ENCODE peak calls at places on chromosomes 7 and 10, in four cellular contexts. C is fibroblast of pulmonary artery; T is activated naive CD4-positive, alpha-beta T cell; Q is pons. O is an unnamed sample.

GRCh38 chr7:125927556-125927955 is 997.9 kb upstream of the POT1 start:
- DNase-seq in C (no peak), Q (no peak), T (no peak), O (no peak)

GRCh38 chr10:11716704-11717103 is 25.5 kb upstream of the ECHDC3 start:
- DNase-seq in T (no peak), C (no peak), Q (no peak), O (no peak)

GRCh38 chr7:123241809-123242208 is 42.0 kb upstream of the SLC13A1 start:
- DNase-seq in Q (no peak), T (no peak), C (no peak), O (no peak)

GRCh38 chr10:37752309-37752875 is 105.0 kb downstream of the ZNF248 start:
- DNase-seq in C (no peak), Q (no peak), T (no peak), O (no peak)

GRCh38 chr7:22563621-22564241 is 63.7 kb upstream of the STEAP1B start:
- DNase-seq in C (no peak), Q (no peak), T (no peak), O (no peak)

GRCh38 chr10:117216611-117217195 is 19.4 kb downstream of the KCNK18 start:
- DNase-seq in Q (peak), T (peak), C (peak), O (peak)

GRCh38 chr7:25259487-25260243 is 31.4 kb upstream of the NPVF start:
- DNase-seq in Q (peak), T (peak), C (peak), O (peak)

GRCh38 chr7:14950013-14950412 is 47.5 kb upstream of the DGKB start:
- DNase-seq in C (peak), T (no peak), Q (no peak), O (no peak)

GRCh38 chr7:127751723-127752448 is 99.9 kb downstream of the SND1 start:
- DNase-seq in T (no peak), C (no peak), Q (no peak), O (no peak)

GRCh38 chr10:114079421-114079820 is 35.8 kb downstream of the ADRB1 start:
- DNase-seq in C (no peak), Q (no peak), T (no peak), O (no peak)

GRCh38 chr10:58300676-58301075 is 31.7 kb downstream of the CISD1 start:
- DNase-seq in T (no peak), C (no peak), Q (no peak), O (no peak)

GRCh38 chr7:156198277-156198676 is 386.0 kb upstream of the SHH start:
- DNase-seq in Q (no peak), C (no peak), T (no peak), O (no peak)

GRCh38 chr7:127477285-127478039 is 85.0 kb upstream of the ZNF800 start:
- DNase-seq in C (no peak), T (no peak), Q (peak), O (no peak)

GRCh38 chr10:97138174-97138573 is 47.6 kb downstream of the SLIT1 start:
- DNase-seq in C (no peak), T (no peak), Q (no peak), O (no peak)

GRCh38 chr10:28578454-28578853 is 45.5 kb downstream of the WAC start:
- DNase-seq in C (no peak), T (no peak), Q (no peak), O (no peak)

GRCh38 chr7:2063562-2064360 is 169.0 kb downstream of the MAD1L1 start:
- DNase-seq in Q (no peak), C (peak), T (no peak), O (no peak)

GRCh38 chr7:127950233-127950935 is 80.9 kb downstream of the LRRC4 start:
- DNase-seq in Q (peak), T (no peak), C (no peak), O (no peak)

GRCh38 chr10:113661332-113661731 is 2.5 kb downstream of the NRAP start:
- DNase-seq in C (no peak), T (no peak), Q (no peak), O (no peak)

GRCh38 chr7:13198741-13199140 is 511.3 kb downstream of the ARL4A start:
- DNase-seq in C (peak), T (no peak), Q (no peak), O (no peak)

GRCh38 chr7:371119-371778 is 81.3 kb downstream of the FOXL3 start:
- DNase-seq in C (no peak), Q (no peak), T (no peak), O (no peak)

GRCh38 chr10:46014683-46015405 is 15.6 kb downstream of the NCOA4 start:
- DNase-seq in T (no peak), C (no peak), Q (no peak), O (no peak)

GRCh38 chr7:151051108-151051507 is 2.8 kb downstream of the ASIC3 start:
- DNase-seq in C (peak), T (peak), Q (no peak), O (no peak)

GRCh38 chr7:99380032-99380822 is 5.7 kb downstream of the ARPC1B start:
- DNase-seq in Q (peak), C (peak), T (no peak), O (no peak)

GRCh38 chr7:125636320-125636962 is 706.8 kb upstream of the POT1 start:
- DNase-seq in Q (no peak), C (no peak), T (no peak), O (no peak)

GRCh38 chr10:95628786-95629185 is 27.7 kb downstream of the ALDH18A1 start:
- DNase-seq in Q (no peak), C (no peak), T (no peak), O (no peak)

GRCh38 chr10:97463363-97464132 is 17.6 kb downstream of the ZDHHC16 start:
- DNase-seq in C (peak), Q (peak), T (no peak), O (no peak)

GRCh38 chr10:116787893-116788665 is 45.7 kb upstream of the HSPA12A start:
- DNase-seq in Q (peak), T (peak), C (peak), O (peak)

GRCh38 chr7:135923700-135924261 is 53.4 kb downstream of the MTPN start:
- DNase-seq in C (peak), T (no peak), Q (no peak), O (no peak)

GRCh38 chr7:128281605-128282380 is 40.7 kb downstream of the LEP start:
- DNase-seq in Q (peak), T (no peak), C (no peak), O (no peak)

GRCh38 chr7:138258194-138258554 is 181.9 kb downstream of the AKR1D1 start:
- DNase-seq in Q (no peak), T (no peak), C (no peak), O (no peak)

GRCh38 chr7:30074422-30075030 is 46.3 kb downstream of the PLEKHA8 start:
- DNase-seq in Q (peak), C (peak), T (no peak), O (no peak)

O was measured in omental fat pad.